ENCODE peak calls at places on chromosome 22, in five cellular contexts. S is fibroblast of mammary gland, G is body of pancreas, F is AG04450, J is ascending aorta. R is an unnamed sample.

GRCh38 chr22:20863356-20863755 is 4.5 kb downstream of the SNAP29 start:
- DNase-seq in G (no peak), J (no peak), F (no peak), S (no peak), R (no peak)

GRCh38 chr22:24466831-24467249 is 28.3 kb upstream of the UPB1 start:
- DNase-seq in J (no peak), F (no peak), G (peak), S (peak), R (peak)

GRCh38 chr22:46087816-46088277 is 62.5 kb upstream of the PPARA start:
- DNase-seq in S (peak), J (peak), G (peak), F (peak), R (peak)

GRCh38 chr22:37222440-37222971 is 10.2 kb upstream of the SSTR3 start:
- DNase-seq in G (no peak), F (no peak), J (no peak), S (no peak), R (no peak)

GRCh38 chr22:45448431-45448830 is 34.9 kb downstream of the RIBC2 start:
- DNase-seq in J (peak), S (peak), F (no peak), G (no peak), R (no peak)

GRCh38 chr22:49934144-49934890 is 15.9 kb downstream of the CRELD2 start:
- DNase-seq in S (peak), F (no peak), G (peak), J (no peak), R (no peak)

GRCh38 chr22:36374603-36375024 is 13.2 kb downstream of the MYH9 start:
- DNase-seq in F (no peak), J (peak), G (no peak), S (peak), R (no peak)

GRCh38 chr22:38831166-38831945 is 12.5 kb downstream of the NPTXR start:
- DNase-seq in S (peak), G (no peak), J (no peak), F (peak), R (peak)

GRCh38 chr22:20957691-20958440 is 9.2 kb upstream of the AIFM3 start:
- DNase-seq in G (no peak), F (no peak), S (peak), J (no peak), R (no peak)

GRCh38 chr22:44404341-44405020 is 91.7 kb upstream of the SHISAL1 start:
- DNase-seq in F (no peak), J (no peak), G (no peak), S (no peak), R (no peak)

GRCh38 chr22:46803031-46803880 is 40.8 kb downstream of the TBC1D22A start:
- DNase-seq in G (peak), S (peak), F (no peak), J (peak), R (no peak)

GRCh38 chr22:38735126-38735464 is 20.7 kb downstream of the SUN2 start:
- DNase-seq in S (no peak), G (no peak), J (no peak), F (no peak), R (no peak)

GRCh38 chr22:35811670-35812069 is 94.0 kb downstream of the APOL5 start:
- DNase-seq in S (no peak), G (no peak), J (no peak), F (no peak), R (no peak)

GRCh38 chr22:48135641-48136040 is 1373.2 kb downstream of the TBC1D22A start:
- DNase-seq in G (no peak), J (no peak), F (no peak), S (no peak), R (no peak)

GRCh38 chr22:38186429-38186828 is 4.8 kb upstream of the PLA2G6 start:
- DNase-seq in G (no peak), S (no peak), J (no peak), F (no peak), R (no peak)

GRCh38 chr22:36522662-36523061 is 6.3 kb downstream of the EIF3D start:
- DNase-seq in S (no peak), F (no peak), J (no peak), G (no peak), R (no peak)

GRCh38 chr22:35727436-35727835 is 9.8 kb downstream of the APOL5 start:
- DNase-seq in J (no peak), S (no peak), F (no peak), G (no peak), R (no peak)

GRCh38 chr22:39960791-39961746 is 872 bp downstream of the TMA7B start:
- DNase-seq in S (peak), J (no peak), F (peak), G (no peak), R (peak)

R was measured in skeletal muscle cell.